ENCODE peak calls at places on chromosome 17, in eight cellular contexts. O is CD8-positive, alpha-beta memory T cell; W is GM19239; H is HCEC 1CT; Q is hepatic stellate cell; N is left cardiac atrium; Y is SW480; L is A549. A is an unnamed sample.

GRCh38 chr17:68707032-68707431 is 105.9 kb upstream of the FAM20A start:
- DNase-seq in W (no peak), H (peak; percentile 60), N (no peak), Q (peak; percentile 16), Y (no peak), L (no peak), O (no peak), A (no peak)

GRCh38 chr17:7445011-7445927 is at the start of gene CHRNB1:
- DNase-seq in O (no peak), Q (peak; percentile 77), W (peak; percentile 66), H (peak; percentile 29), Y (peak; percentile 86), N (peak; percentile 89), L (peak; percentile 71), A (peak; percentile 95)

GRCh38 chr17:47276868-47277267 is 23.2 kb downstream of the ITGB3 start:
- DNase-seq in H (peak; percentile 57), L (no peak), N (peak; percentile 80), Q (peak; percentile 70), O (no peak), W (no peak), Y (peak; percentile 44), A (no peak)

GRCh38 chr17:82752371-82753200 is 721 bp downstream of the TBCD start:
- DNase-seq in W (no peak), O (no peak), Q (peak; percentile 63), L (peak; percentile 59), N (no peak), H (peak; percentile 16), Y (peak; percentile 22), A (no peak)

GRCh38 chr17:15777297-15777696 is 45.2 kb downstream of the TBC1D26 start:
- DNase-seq in W (no peak), L (no peak), Q (no peak), N (no peak), O (no peak), Y (no peak), H (no peak), A (no peak)

GRCh38 chr17:81387235-81388060 is 7.8 kb upstream of the BAHCC1 start:
- DNase-seq in Q (peak; percentile 87), W (no peak), Y (peak; percentile 66), N (peak; percentile 73), O (no peak), H (peak; percentile 37), L (peak; percentile 61), A (peak; percentile 64)

GRCh38 chr17:81822312-81822637 is 10.8 kb downstream of the MCRIP1 start:
- DNase-seq in L (no peak), H (no peak), Y (no peak), O (no peak), W (no peak), Q (no peak), N (no peak), A (no peak)

GRCh38 chr17:2101448-2102257 is 46.8 kb downstream of the HIC1 start:
- DNase-seq in N (peak; percentile 55), W (no peak), Y (no peak), H (no peak), Q (no peak), L (no peak), O (peak; percentile 62), A (no peak)

GRCh38 chr17:39639566-39640458 is 2.9 kb downstream of the STARD3 start:
- DNase-seq in N (no peak), L (no peak), Y (no peak), W (no peak), H (no peak), Q (no peak), O (no peak), A (no peak)

GRCh38 chr17:75535119-75535537 is 9.6 kb downstream of the LLGL2 start:
- DNase-seq in W (peak; percentile 59), Q (no peak), N (no peak), L (no peak), H (no peak), O (peak; percentile 77), Y (peak; percentile 95), A (no peak)